ENCODE peak calls at places on chromosomes 16 and 17, in seven cellular contexts. One of them, this sample, is unnamed.

GRCh38 chr16:7629571-7629970 is 296.9 kb downstream of the RBFOX1 start:
- DNase-seq in HepG2: no peak
- DNase-seq in H1: no peak
- DNase-seq in GM12878: no peak
- DNase-seq in K562: no peak
- DNase-seq in SK-N-SH: no peak
- DNase-seq in HCT116: no peak
- DNase-seq in this sample: no peak

GRCh38 chr17:36647598-36647997 is 46.2 kb downstream of the MRM1 start:
- DNase-seq in K562: no peak
- DNase-seq in HepG2: no peak
- DNase-seq in HCT116: no peak
- DNase-seq in SK-N-SH: no peak
- DNase-seq in H1: peak; percentile 61
- DNase-seq in GM12878: no peak
- DNase-seq in this sample: no peak

GRCh38 chr17:29571883-29572681 is 3.6 kb downstream of the TP53I13 start:
- DNase-seq in HepG2: no peak
- DNase-seq in HCT116: no peak
- DNase-seq in SK-N-SH: peak; percentile 68
- DNase-seq in K562: no peak
- DNase-seq in H1: no peak
- DNase-seq in GM12878: no peak
- DNase-seq in this sample: no peak

GRCh38 chr17:40219073-40219860 is at the start of gene WIPF2:
- DNase-seq in GM12878: peak; percentile 87
- DNase-seq in HCT116: peak; percentile 89
- DNase-seq in HepG2: peak; percentile 97
- DNase-seq in H1: peak; percentile 98
- DNase-seq in SK-N-SH: peak; percentile 95
- DNase-seq in K562: peak; percentile 98
- DNase-seq in this sample: peak; percentile 95

GRCh38 chr16:81688182-81688581 is 90.9 kb upstream of the PLCG2 start:
- DNase-seq in K562: no peak
- DNase-seq in HCT116: no peak
- DNase-seq in HepG2: no peak
- DNase-seq in SK-N-SH: no peak
- DNase-seq in H1: no peak
- DNase-seq in GM12878: no peak
- DNase-seq in this sample: no peak

GRCh38 chr17:48575673-48576478 is 2.3 kb downstream of the HOXB4 start:
- DNase-seq in H1: no peak
- DNase-seq in SK-N-SH: no peak
- DNase-seq in K562: peak; percentile 48
- DNase-seq in HepG2: no peak
- DNase-seq in HCT116: no peak
- DNase-seq in GM12878: no peak
- DNase-seq in this sample: no peak

GRCh38 chr17:81049372-81049911 is 14.5 kb downstream of the BAIAP2 start:
- DNase-seq in GM12878: peak; percentile 17
- DNase-seq in K562: peak; percentile 22
- DNase-seq in HCT116: no peak
- DNase-seq in HepG2: no peak
- DNase-seq in H1: no peak
- DNase-seq in SK-N-SH: no peak
- DNase-seq in this sample: no peak

GRCh38 chr16:68499011-68499410 is 40.1 kb upstream of the ZFP90 start:
- DNase-seq in GM12878: no peak
- DNase-seq in HepG2: no peak
- DNase-seq in K562: no peak
- DNase-seq in SK-N-SH: peak; percentile 55
- DNase-seq in HCT116: no peak
- DNase-seq in H1: no peak
- DNase-seq in this sample: no peak

GRCh38 chr17:74935048-74935447 is 650 bp upstream of the OTOP3 start:
- DNase-seq in GM12878: no peak
- DNase-seq in H1: no peak
- DNase-seq in K562: no peak
- DNase-seq in HepG2: no peak
- DNase-seq in HCT116: no peak
- DNase-seq in SK-N-SH: no peak
- DNase-seq in this sample: no peak

GRCh38 chr16:6600167-6600566 is 732.5 kb upstream of the RBFOX1 start:
- DNase-seq in HCT116: no peak
- DNase-seq in K562: no peak
- DNase-seq in GM12878: no peak
- DNase-seq in H1: no peak
- DNase-seq in SK-N-SH: peak; percentile 5
- DNase-seq in HepG2: no peak
- DNase-seq in this sample: no peak

GRCh38 chr16:67264866-67265265 is 14.5 kb upstream of the PLEKHG4 start:
- DNase-seq in GM12878: no peak
- DNase-seq in HCT116: no peak
- DNase-seq in H1: no peak
- DNase-seq in HepG2: no peak
- DNase-seq in K562: no peak
- DNase-seq in SK-N-SH: no peak
- DNase-seq in this sample: no peak
- TF ChIP-seq JUND in GM12878: no peak
- TF ChIP-seq JUND in HCT116: no peak
- TF ChIP-seq JUND in H1: no peak
- TF ChIP-seq JUND in HepG2: no peak
- TF ChIP-seq JUND in K562: no peak
- TF ChIP-seq JUND in SK-N-SH: no peak
- TF ChIP-seq JUND in this sample: no peak

DNA sequence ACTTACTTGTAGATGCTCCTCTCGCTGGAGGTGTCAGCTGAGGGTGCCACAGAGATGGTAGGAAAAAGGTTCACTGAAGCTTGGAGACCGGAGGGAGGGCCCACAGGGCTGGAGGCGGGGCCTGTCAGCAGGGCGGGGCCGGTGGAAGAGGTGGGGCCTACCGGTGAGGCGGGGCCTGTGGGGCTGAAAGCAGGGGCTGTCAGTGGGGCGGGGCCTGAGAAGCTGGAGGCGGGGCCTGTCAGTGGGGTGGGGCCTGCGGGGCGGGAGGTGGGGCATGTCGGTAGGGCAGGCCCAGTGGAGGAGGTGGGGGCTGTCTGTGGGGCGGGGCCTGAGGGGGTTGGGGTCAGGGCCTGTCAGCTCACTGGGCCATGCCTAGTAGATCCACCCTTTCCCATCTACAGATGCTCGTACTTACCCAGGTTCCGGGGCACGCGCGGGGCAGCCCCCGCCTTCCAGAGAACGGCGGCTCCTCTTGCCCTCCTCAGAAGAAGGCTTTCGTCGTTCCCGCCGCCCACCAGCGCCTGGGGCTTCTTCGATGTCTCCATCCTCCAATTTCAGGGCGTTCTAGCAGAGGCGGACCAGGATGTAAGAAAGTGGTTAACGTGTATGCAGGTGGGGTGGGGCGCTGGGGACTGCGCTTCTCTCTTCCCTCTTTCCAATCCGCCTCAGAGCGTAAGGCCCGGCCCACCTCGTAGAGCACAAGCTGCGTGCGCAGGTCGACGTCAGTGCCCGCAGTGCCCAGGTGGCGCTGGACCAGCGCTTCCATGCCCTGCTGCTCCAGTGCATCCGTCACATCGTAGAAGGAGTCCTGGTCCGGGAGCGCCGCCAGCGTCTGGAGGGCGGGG is 9.8 kb downstream of the TMEM208 start:
- DNase-seq in K562: peak; percentile 90
- DNase-seq in HCT116: peak; percentile 69
- DNase-seq in HepG2: peak; percentile 46
- DNase-seq in SK-N-SH: peak; percentile 99
- DNase-seq in GM12878: no peak
- DNase-seq in H1: peak; percentile 98
- DNase-seq in this sample: peak; percentile 72
- TF ChIP-seq JUND in K562: no peak
- TF ChIP-seq JUND in HCT116: no peak
- TF ChIP-seq JUND in HepG2: no peak
- TF ChIP-seq JUND in SK-N-SH: no peak
- TF ChIP-seq JUND in GM12878: no peak
- TF ChIP-seq JUND in H1: no peak
- TF ChIP-seq JUND in this sample: no peak

GRCh38 chr17:76252040-76252954 is 12.0 kb upstream of the RNF157 start:
- DNase-seq in H1: no peak
- DNase-seq in GM12878: no peak
- DNase-seq in HCT116: no peak
- DNase-seq in SK-N-SH: no peak
- DNase-seq in HepG2: peak; percentile 94
- DNase-seq in K562: no peak
- DNase-seq in this sample: no peak
- TF ChIP-seq JUND in H1: no peak
- TF ChIP-seq JUND in GM12878: no peak
- TF ChIP-seq JUND in HCT116: no peak
- TF ChIP-seq JUND in SK-N-SH: no peak
- TF ChIP-seq JUND in HepG2: peak; percentile 89
- TF ChIP-seq JUND in K562: no peak
- TF ChIP-seq JUND in this sample: no peak

DNA sequence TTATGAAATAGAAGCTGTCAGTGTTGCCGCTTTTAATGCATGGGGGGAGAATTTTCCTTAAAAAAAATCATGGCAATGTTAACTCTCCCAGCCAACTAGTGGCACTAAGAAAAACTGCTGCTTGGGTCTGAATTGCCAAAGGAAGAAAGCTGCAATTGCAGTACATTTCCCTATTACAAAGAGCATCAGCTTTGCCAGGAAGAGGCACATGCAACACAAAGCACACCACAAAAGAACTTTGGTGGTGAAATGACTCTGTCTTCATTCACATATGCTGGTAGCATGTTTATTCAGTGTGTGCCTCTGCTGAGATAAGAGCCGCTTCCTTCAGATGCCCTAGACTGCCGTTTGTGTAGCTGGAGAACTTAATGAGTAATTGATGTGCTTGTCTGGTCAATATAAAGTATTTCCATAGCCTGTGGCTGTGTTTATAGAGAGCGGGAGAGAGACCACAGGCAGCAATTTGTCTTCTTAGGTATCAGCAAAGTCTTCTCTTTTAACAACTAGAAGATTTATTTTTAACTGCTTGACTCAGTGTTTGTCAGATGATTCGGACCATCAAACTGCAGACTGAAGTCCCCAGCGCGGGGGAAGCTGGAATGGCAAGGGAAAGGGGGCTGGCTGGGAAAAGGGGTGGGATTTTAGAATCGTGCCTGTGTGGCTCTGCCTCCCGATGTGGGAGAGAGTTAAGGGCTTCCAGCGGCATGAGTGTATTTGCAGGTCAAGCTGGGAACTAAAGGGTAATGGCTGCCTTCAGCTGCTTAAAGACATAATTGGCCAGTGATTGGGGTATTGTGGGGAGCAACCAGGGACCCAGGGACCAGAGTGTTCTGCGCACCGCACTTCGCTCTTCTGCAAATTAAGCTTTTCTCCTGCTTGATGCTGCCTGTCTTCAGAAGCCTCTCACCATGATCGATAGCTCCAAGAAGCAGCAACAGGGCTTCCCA is 115.2 kb downstream of the MRTFB start:
- DNase-seq in HCT116: no peak
- DNase-seq in H1: peak; percentile 63
- DNase-seq in HepG2: no peak
- DNase-seq in SK-N-SH: peak; percentile 59
- DNase-seq in GM12878: no peak
- DNase-seq in K562: peak; percentile 18
- DNase-seq in this sample: peak; percentile 26
- TF ChIP-seq JUND in HCT116: no peak
- TF ChIP-seq JUND in H1: no peak
- TF ChIP-seq JUND in HepG2: no peak
- TF ChIP-seq JUND in SK-N-SH: no peak
- TF ChIP-seq JUND in GM12878: no peak
- TF ChIP-seq JUND in K562: no peak
- TF ChIP-seq JUND in this sample: no peak

GRCh38 chr16:73732681-73733080 is 563.9 kb upstream of the PSMD7 start:
- DNase-seq in HCT116: no peak
- DNase-seq in HepG2: no peak
- DNase-seq in GM12878: no peak
- DNase-seq in SK-N-SH: no peak
- DNase-seq in H1: no peak
- DNase-seq in K562: no peak
- DNase-seq in this sample: no peak

GRCh38 chr16:73732143-73732542 is 564.5 kb upstream of the PSMD7 start:
- DNase-seq in K562: no peak
- DNase-seq in SK-N-SH: no peak
- DNase-seq in HepG2: peak; percentile 26
- DNase-seq in H1: no peak
- DNase-seq in GM12878: no peak
- DNase-seq in HCT116: no peak
- DNase-seq in this sample: no peak

GRCh38 chr16:73735954-73736353 is 560.7 kb upstream of the PSMD7 start:
- DNase-seq in K562: no peak
- DNase-seq in H1: no peak
- DNase-seq in HCT116: no peak
- DNase-seq in SK-N-SH: no peak
- DNase-seq in GM12878: no peak
- DNase-seq in HepG2: no peak
- DNase-seq in this sample: no peak

GRCh38 chr16:73737637-73738036 is 559.0 kb upstream of the PSMD7 start:
- DNase-seq in H1: no peak
- DNase-seq in GM12878: no peak
- DNase-seq in HCT116: no peak
- DNase-seq in HepG2: no peak
- DNase-seq in SK-N-SH: no peak
- DNase-seq in K562: no peak
- DNase-seq in this sample: no peak

DNA sequence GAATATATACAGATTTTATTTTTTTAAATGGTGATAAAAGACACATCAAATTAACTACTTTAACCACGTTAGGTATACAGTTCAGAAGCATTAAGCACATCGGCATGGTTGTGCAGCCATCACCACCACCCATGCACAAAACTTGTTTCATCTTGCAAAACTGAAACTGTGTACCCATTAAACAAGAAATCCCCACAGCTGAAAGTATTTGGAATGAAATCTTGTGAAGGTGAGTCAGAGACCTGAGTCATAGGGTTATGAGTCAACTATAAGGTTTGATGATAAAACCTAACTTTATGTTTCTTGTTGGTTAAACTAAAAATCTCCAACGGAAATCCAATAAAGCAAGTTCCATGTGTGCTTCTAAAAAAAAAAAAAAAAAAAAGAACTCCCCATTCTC is 561.6 kb upstream of the PSMD7 start:
- DNase-seq in H1: no peak
- DNase-seq in HepG2: peak; percentile 8
- DNase-seq in HCT116: no peak
- DNase-seq in GM12878: peak; percentile 11
- DNase-seq in K562: no peak
- DNase-seq in SK-N-SH: no peak
- DNase-seq in this sample: no peak
- TF ChIP-seq JUND in H1: no peak
- TF ChIP-seq JUND in HepG2: no peak
- TF ChIP-seq JUND in HCT116: peak; percentile 68
- TF ChIP-seq JUND in GM12878: no peak
- TF ChIP-seq JUND in K562: peak; percentile 19
- TF ChIP-seq JUND in SK-N-SH: peak; percentile 18
- TF ChIP-seq JUND in this sample: no peak

GRCh38 chr16:89315791-89316581 is 98.5 kb downstream of the ZNF778 start:
- DNase-seq in K562: peak; percentile 63
- DNase-seq in GM12878: peak; percentile 44
- DNase-seq in HCT116: no peak
- DNase-seq in H1: no peak
- DNase-seq in HepG2: peak; percentile 29
- DNase-seq in SK-N-SH: no peak
- DNase-seq in this sample: no peak
- TF ChIP-seq JUND in K562: peak; percentile 54
- TF ChIP-seq JUND in GM12878: no peak
- TF ChIP-seq JUND in HCT116: no peak
- TF ChIP-seq JUND in H1: no peak
- TF ChIP-seq JUND in HepG2: no peak
- TF ChIP-seq JUND in SK-N-SH: no peak
- TF ChIP-seq JUND in this sample: no peak